ENCODE peak calls at places on chromosomes 6 and 20, in eight cellular contexts. H is GOT3, S is LoVo, W is T1000, R is M059J, Z is PC-9, N is AG10803, Y is T-helper 17 cell. G is an unnamed sample.

GRCh38 chr6:12391472-12391871 is 101.3 kb downstream of the EDN1 start:
- DNase-seq in H (no peak), S (no peak), W (no peak), R (no peak), Z (no peak), N (no peak), Y (no peak), G (no peak)

GRCh38 chr6:165118736-165119135 is 190.7 kb downstream of the C6orf118 start:
- DNase-seq in H (no peak), S (no peak), W (peak; percentile 50), R (peak; percentile 74), Z (no peak), N (no peak), Y (no peak), G (no peak)

GRCh38 chr20:47773381-47773786 is 11.9 kb downstream of the SULF2 start:
- DNase-seq in H (no peak), S (no peak), W (no peak), R (no peak), Z (no peak), N (no peak), Y (no peak), G (no peak)

GRCh38 chr6:91860951-91861350 is 1274.1 kb upstream of the MAP3K7 start:
- DNase-seq in H (no peak), S (no peak), W (no peak), R (no peak), Z (no peak), N (no peak), Y (no peak), G (no peak)

GRCh38 chr6:82861121-82861520 is 204.5 kb downstream of the UBE3D start:
- DNase-seq in H (no peak), S (no peak), W (no peak), R (peak; percentile 94), Z (peak; percentile 43), N (peak; percentile 48), Y (no peak), G (no peak)

GRCh38 chr6:3328145-3328544 is 69.4 kb downstream of the PSMG4 start:
- DNase-seq in H (no peak), S (no peak), W (peak; percentile 35), R (peak; percentile 27), Z (no peak), N (no peak), Y (no peak), G (no peak)

GRCh38 chr6:135196739-135197510 is 15.8 kb downstream of the MYB start:
- DNase-seq in H (no peak), S (no peak), W (no peak), R (no peak), Z (no peak), N (no peak), Y (no peak), G (no peak)

GRCh38 chr6:28789553-28790083 is 134.2 kb downstream of the TRIM27 start:
- DNase-seq in H (no peak), S (peak; percentile 72), W (no peak), R (peak; percentile 86), Z (peak; percentile 61), N (peak; percentile 60), Y (no peak), G (no peak)

GRCh38 chr20:49717693-49718092 is 4.0 kb upstream of the B4GALT5 start:
- DNase-seq in H (no peak), S (peak; percentile 68), W (no peak), R (peak; percentile 52), Z (peak; percentile 97), N (no peak), Y (no peak), G (no peak)

GRCh38 chr6:161038229-161039003 is 46.8 kb downstream of the MAP3K4 start:
- DNase-seq in H (peak; percentile 18), S (peak; percentile 25), W (peak; percentile 64), R (peak; percentile 99), Z (peak; percentile 83), N (peak; percentile 97), Y (no peak), G (no peak)

GRCh38 chr6:104711371-104711770 is 148.3 kb downstream of the HACE1 start:
- DNase-seq in H (no peak), S (no peak), W (no peak), R (peak; percentile 56), Z (no peak), N (peak; percentile 66), Y (no peak), G (no peak)

GRCh38 chr6:57284056-57284455 is 33.4 kb upstream of the PRIM2 start:
- DNase-seq in H (no peak), S (no peak), W (no peak), R (no peak), Z (no peak), N (peak; percentile 32), Y (no peak), G (no peak)

GRCh38 chr20:11274137-11274536 is 600.3 kb upstream of the JAG1 start:
- DNase-seq in H (no peak), S (peak; percentile 65), W (no peak), R (peak; percentile 81), Z (peak; percentile 61), N (peak; percentile 72), Y (no peak), G (peak; percentile 34)

GRCh38 chr20:55586626-55587025 is 418.7 kb downstream of the CBLN4 start:
- DNase-seq in H (no peak), S (no peak), W (no peak), R (no peak), Z (no peak), N (no peak), Y (no peak), G (no peak)

GRCh38 chr6:112155900-112156299 is 68.5 kb downstream of the FAM229B start:
- DNase-seq in H (no peak), S (no peak), W (no peak), R (peak; percentile 63), Z (no peak), N (no peak), Y (no peak), G (no peak)

GRCh38 chr20:48298851-48299484 is 513.7 kb upstream of the SULF2 start:
- DNase-seq in H (no peak), S (peak; percentile 62), W (peak; percentile 89), R (peak; percentile 99), Z (peak; percentile 87), N (peak; percentile 82), Y (no peak), G (peak; percentile 81)

GRCh38 chr6:106085984-106086832 is at the start of gene PRDM1:
- DNase-seq in H (no peak), S (peak; percentile 94), W (no peak), R (peak; percentile 97), Z (peak; percentile 94), N (peak; percentile 73), Y (peak; percentile 75), G (peak; percentile 39)

GRCh38 chr20:50992733-50993457 is 30.0 kb downstream of the KCNG1 start:
- DNase-seq in H (no peak), S (peak; percentile 12), W (peak; percentile 88), R (peak; percentile 71), Z (peak; percentile 80), N (peak; percentile 67), Y (no peak), G (peak; percentile 5)

GRCh38 chr6:87436435-87436834 is 28.7 kb downstream of the CFAP206 start:
- DNase-seq in H (no peak), S (peak; percentile 58), W (peak; percentile 15), R (peak; percentile 52), Z (peak; percentile 35), N (peak; percentile 50), Y (peak; percentile 25), G (peak; percentile 8)

G was measured in amniotic stem cell.